ENCODE peak calls at places on chromosome 21, in five cellular contexts. One of them, this sample, is unnamed.

GRCh38 chr21:33058468-33059318 is 11.2 kb upstream of the OLIG1 start:
- DNase-seq in activated T-cell treated with anti-CD3 and anti-CD28 coated beads, Interleukin-2, amount 50 U/mL, for 72 hours: no peak
- DNase-seq in neuronal stem cell: no peak
- DNase-seq in NCI-H1417: peak; percentile 74
- DNase-seq in ACHN: no peak
- DNase-seq in this sample: no peak

GRCh38 chr21:24375201-24375600 is 1232.1 kb downstream of the MRPL39 start:
- DNase-seq in neuronal stem cell: no peak
- DNase-seq in activated T-cell treated with anti-CD3 and anti-CD28 coated beads, Interleukin-2, amount 50 U/mL, for 72 hours: peak; percentile 11
- DNase-seq in ACHN: no peak
- DNase-seq in NCI-H1417: no peak
- DNase-seq in this sample: no peak

GRCh38 chr21:42674351-42674940 is 21.0 kb downstream of the PDE9A start:
- DNase-seq in NCI-H1417: peak; percentile 95
- DNase-seq in activated T-cell treated with anti-CD3 and anti-CD28 coated beads, Interleukin-2, amount 50 U/mL, for 72 hours: no peak
- DNase-seq in neuronal stem cell: peak; percentile 38
- DNase-seq in ACHN: no peak
- DNase-seq in this sample: no peak

GRCh38 chr21:17257784-17258183 is 255.1 kb upstream of the CXADR start:
- DNase-seq in neuronal stem cell: no peak
- DNase-seq in activated T-cell treated with anti-CD3 and anti-CD28 coated beads, Interleukin-2, amount 50 U/mL, for 72 hours: no peak
- DNase-seq in NCI-H1417: no peak
- DNase-seq in ACHN: no peak
- DNase-seq in this sample: no peak

GRCh38 chr21:28226563-28226962 is 766.1 kb downstream of the LTN1 start:
- DNase-seq in ACHN: no peak
- DNase-seq in activated T-cell treated with anti-CD3 and anti-CD28 coated beads, Interleukin-2, amount 50 U/mL, for 72 hours: no peak
- DNase-seq in neuronal stem cell: no peak
- DNase-seq in NCI-H1417: no peak
- DNase-seq in this sample: no peak

GRCh38 chr21:29441651-29442050 is 142.9 kb downstream of the BACH1 start:
- DNase-seq in activated T-cell treated with anti-CD3 and anti-CD28 coated beads, Interleukin-2, amount 50 U/mL, for 72 hours: no peak
- DNase-seq in ACHN: no peak
- DNase-seq in neuronal stem cell: no peak
- DNase-seq in NCI-H1417: no peak
- DNase-seq in this sample: no peak

GRCh38 chr21:41393876-41394465 is 32.1 kb upstream of the MX1 start:
- DNase-seq in NCI-H1417: no peak
- DNase-seq in ACHN: no peak
- DNase-seq in neuronal stem cell: no peak
- DNase-seq in activated T-cell treated with anti-CD3 and anti-CD28 coated beads, Interleukin-2, amount 50 U/mL, for 72 hours: no peak
- DNase-seq in this sample: no peak

GRCh38 chr21:17915976-17916375 is 96.8 kb upstream of the C21orf91 start:
- DNase-seq in neuronal stem cell: no peak
- DNase-seq in ACHN: no peak
- DNase-seq in NCI-H1417: no peak
- DNase-seq in activated T-cell treated with anti-CD3 and anti-CD28 coated beads, Interleukin-2, amount 50 U/mL, for 72 hours: no peak
- DNase-seq in this sample: no peak

GRCh38 chr21:46189213-46189958 is 5.1 kb upstream of the SPATC1L start:
- DNase-seq in activated T-cell treated with anti-CD3 and anti-CD28 coated beads, Interleukin-2, amount 50 U/mL, for 72 hours: no peak
- DNase-seq in neuronal stem cell: no peak
- DNase-seq in ACHN: no peak
- DNase-seq in NCI-H1417: no peak
- DNase-seq in this sample: no peak

GRCh38 chr21:43364851-43365424 is 62.0 kb downstream of the SIK1 start:
- DNase-seq in NCI-H1417: peak; percentile 95
- DNase-seq in neuronal stem cell: no peak
- DNase-seq in activated T-cell treated with anti-CD3 and anti-CD28 coated beads, Interleukin-2, amount 50 U/mL, for 72 hours: no peak
- DNase-seq in ACHN: no peak
- DNase-seq in this sample: no peak

GRCh38 chr21:45409466-45410150 is 4.6 kb downstream of the COL18A1 start:
- DNase-seq in activated T-cell treated with anti-CD3 and anti-CD28 coated beads, Interleukin-2, amount 50 U/mL, for 72 hours: no peak
- DNase-seq in neuronal stem cell: no peak
- DNase-seq in ACHN: no peak
- DNase-seq in NCI-H1417: no peak
- DNase-seq in this sample: no peak

GRCh38 chr21:26842976-26843911 is 2.0 kb downstream of the ADAMTS1 start:
- DNase-seq in neuronal stem cell: peak; percentile 68
- DNase-seq in NCI-H1417: peak; percentile 71
- DNase-seq in ACHN: peak; percentile 92
- DNase-seq in activated T-cell treated with anti-CD3 and anti-CD28 coated beads, Interleukin-2, amount 50 U/mL, for 72 hours: peak; percentile 25
- DNase-seq in this sample: no peak

GRCh38 chr21:42123509-42123908 is 52.4 kb downstream of the UMODL1 start:
- DNase-seq in NCI-H1417: no peak
- DNase-seq in activated T-cell treated with anti-CD3 and anti-CD28 coated beads, Interleukin-2, amount 50 U/mL, for 72 hours: no peak
- DNase-seq in neuronal stem cell: no peak
- DNase-seq in ACHN: no peak
- DNase-seq in this sample: no peak